ENCODE peak calls at places on chromosomes 4 and X, in five cellular contexts. One of them, this sample, is unnamed.

GRCh38 chrX:119614776-119615175 is 8.6 kb upstream of the NKRF start:
- DNase-seq in GM13977: no peak
- DNase-seq in CD4-positive, alpha-beta T cell: no peak
- DNase-seq in astrocyte of the cerebellum: no peak
- DNase-seq in B cell: no peak
- DNase-seq in this sample: no peak

GRCh38 chrX:108165349-108166111 is 74.0 kb downstream of the ATG4A start:
- DNase-seq in CD4-positive, alpha-beta T cell: no peak
- DNase-seq in astrocyte of the cerebellum: peak
- DNase-seq in B cell: no peak
- DNase-seq in GM13977: no peak
- DNase-seq in this sample: no peak

GRCh38 chr4:3054169-3054759 is 20.1 kb downstream of the HTT-AS start:
- DNase-seq in astrocyte of the cerebellum: no peak
- DNase-seq in B cell: no peak
- DNase-seq in CD4-positive, alpha-beta T cell: no peak
- DNase-seq in GM13977: no peak
- DNase-seq in this sample: no peak

GRCh38 chr4:74098628-74098995 is 383 bp downstream of the CXCL2 start:
- DNase-seq in CD4-positive, alpha-beta T cell: no peak
- DNase-seq in GM13977: no peak
- DNase-seq in B cell: no peak
- DNase-seq in astrocyte of the cerebellum: no peak
- DNase-seq in this sample: no peak

GRCh38 chrX:39158801-39159657 is 357.8 kb downstream of the MID1IP1 start:
- DNase-seq in astrocyte of the cerebellum: peak
- DNase-seq in GM13977: no peak
- DNase-seq in CD4-positive, alpha-beta T cell: no peak
- DNase-seq in B cell: no peak
- DNase-seq in this sample: no peak

GRCh38 chr4:38783109-38783460 is 295 bp upstream of the TLR10 start:
- DNase-seq in astrocyte of the cerebellum: no peak
- DNase-seq in CD4-positive, alpha-beta T cell: no peak
- DNase-seq in B cell: no peak
- DNase-seq in GM13977: no peak
- DNase-seq in this sample: no peak

GRCh38 chr4:48483777-48484493 is 792 bp downstream of the SLC10A4 start:
- DNase-seq in CD4-positive, alpha-beta T cell: no peak
- DNase-seq in astrocyte of the cerebellum: no peak
- DNase-seq in B cell: no peak
- DNase-seq in GM13977: no peak
- DNase-seq in this sample: no peak

GRCh38 chr4:85457752-85458467 is 17.0 kb upstream of the ARHGAP24 start:
- DNase-seq in B cell: no peak
- DNase-seq in CD4-positive, alpha-beta T cell: no peak
- DNase-seq in astrocyte of the cerebellum: no peak
- DNase-seq in GM13977: no peak
- DNase-seq in this sample: no peak

GRCh38 chr4:20378181-20378580 is 126.5 kb downstream of the SLIT2 start:
- DNase-seq in CD4-positive, alpha-beta T cell: no peak
- DNase-seq in astrocyte of the cerebellum: no peak
- DNase-seq in B cell: no peak
- DNase-seq in GM13977: no peak
- DNase-seq in this sample: no peak

GRCh38 chr4:45442466-45442865 is 681.4 kb downstream of the GABRG1 start:
- DNase-seq in astrocyte of the cerebellum: peak
- DNase-seq in B cell: no peak
- DNase-seq in GM13977: no peak
- DNase-seq in CD4-positive, alpha-beta T cell: no peak
- DNase-seq in this sample: no peak

GRCh38 chrX:71543316-71543715 is 10.4 kb downstream of the OGT start:
- DNase-seq in GM13977: no peak
- DNase-seq in B cell: no peak
- DNase-seq in astrocyte of the cerebellum: no peak
- DNase-seq in CD4-positive, alpha-beta T cell: no peak
- DNase-seq in this sample: no peak

GRCh38 chrX:31420711-31421151 is 348.9 kb upstream of the FTHL17 start:
- DNase-seq in CD4-positive, alpha-beta T cell: no peak
- DNase-seq in B cell: no peak
- DNase-seq in GM13977: no peak
- DNase-seq in astrocyte of the cerebellum: no peak
- DNase-seq in this sample: no peak

GRCh38 chrX:130170752-130171445 is 863 bp upstream of the RAB33A start:
- DNase-seq in B cell: peak
- DNase-seq in CD4-positive, alpha-beta T cell: peak
- DNase-seq in GM13977: peak
- DNase-seq in astrocyte of the cerebellum: no peak
- DNase-seq in this sample: peak

GRCh38 chr4:8546766-8547107 is 33.5 kb upstream of the GPR78 start:
- DNase-seq in B cell: no peak
- DNase-seq in CD4-positive, alpha-beta T cell: no peak
- DNase-seq in GM13977: no peak
- DNase-seq in astrocyte of the cerebellum: no peak
- DNase-seq in this sample: no peak

GRCh38 chr4:87851332-87851731 is 18.6 kb downstream of the MEPE start:
- DNase-seq in GM13977: no peak
- DNase-seq in CD4-positive, alpha-beta T cell: no peak
- DNase-seq in astrocyte of the cerebellum: no peak
- DNase-seq in B cell: no peak
- DNase-seq in this sample: no peak

GRCh38 chr4:187565416-187565815 is 430.2 kb upstream of the ZFP42 start:
- DNase-seq in GM13977: no peak
- DNase-seq in CD4-positive, alpha-beta T cell: no peak
- DNase-seq in astrocyte of the cerebellum: no peak
- DNase-seq in B cell: no peak
- DNase-seq in this sample: no peak

GRCh38 chrX:10990418-10990817 is 120.7 kb upstream of the HCCS start:
- DNase-seq in CD4-positive, alpha-beta T cell: no peak
- DNase-seq in astrocyte of the cerebellum: no peak
- DNase-seq in B cell: no peak
- DNase-seq in GM13977: no peak
- DNase-seq in this sample: no peak

GRCh38 chr4:164239976-164240375 is 514.0 kb upstream of the SMIM31 start:
- DNase-seq in CD4-positive, alpha-beta T cell: no peak
- DNase-seq in B cell: no peak
- DNase-seq in astrocyte of the cerebellum: no peak
- DNase-seq in GM13977: no peak
- DNase-seq in this sample: no peak

GRCh38 chr4:105555409-105555808 is 3.0 kb downstream of the ARHGEF38 start:
- DNase-seq in astrocyte of the cerebellum: no peak
- DNase-seq in B cell: no peak
- DNase-seq in GM13977: no peak
- DNase-seq in CD4-positive, alpha-beta T cell: no peak
- DNase-seq in this sample: no peak

GRCh38 chrX:27675493-27675892 is 85.3 kb downstream of the DCAF8L2 start:
- DNase-seq in GM13977: no peak
- DNase-seq in astrocyte of the cerebellum: peak
- DNase-seq in B cell: no peak
- DNase-seq in CD4-positive, alpha-beta T cell: no peak
- DNase-seq in this sample: no peak

GRCh38 chr4:139227729-139228404 is 50.8 kb upstream of the ELF2 start:
- DNase-seq in GM13977: peak
- DNase-seq in astrocyte of the cerebellum: no peak
- DNase-seq in CD4-positive, alpha-beta T cell: no peak
- DNase-seq in B cell: no peak
- DNase-seq in this sample: peak

GRCh38 chr4:186451982-186452381 is 103.4 kb downstream of the MTNR1A start:
- DNase-seq in CD4-positive, alpha-beta T cell: no peak
- DNase-seq in astrocyte of the cerebellum: no peak
- DNase-seq in B cell: no peak
- DNase-seq in GM13977: no peak
- DNase-seq in this sample: no peak

GRCh38 chr4:147830987-147831386 is 99.1 kb downstream of the ARHGAP10 start:
- DNase-seq in B cell: no peak
- DNase-seq in GM13977: no peak
- DNase-seq in astrocyte of the cerebellum: no peak
- DNase-seq in CD4-positive, alpha-beta T cell: no peak
- DNase-seq in this sample: no peak

GRCh38 chr4:148270600-148270999 is 171.6 kb downstream of the NR3C2 start:
- DNase-seq in astrocyte of the cerebellum: no peak
- DNase-seq in GM13977: no peak
- DNase-seq in CD4-positive, alpha-beta T cell: no peak
- DNase-seq in B cell: no peak
- DNase-seq in this sample: no peak

DNA sequence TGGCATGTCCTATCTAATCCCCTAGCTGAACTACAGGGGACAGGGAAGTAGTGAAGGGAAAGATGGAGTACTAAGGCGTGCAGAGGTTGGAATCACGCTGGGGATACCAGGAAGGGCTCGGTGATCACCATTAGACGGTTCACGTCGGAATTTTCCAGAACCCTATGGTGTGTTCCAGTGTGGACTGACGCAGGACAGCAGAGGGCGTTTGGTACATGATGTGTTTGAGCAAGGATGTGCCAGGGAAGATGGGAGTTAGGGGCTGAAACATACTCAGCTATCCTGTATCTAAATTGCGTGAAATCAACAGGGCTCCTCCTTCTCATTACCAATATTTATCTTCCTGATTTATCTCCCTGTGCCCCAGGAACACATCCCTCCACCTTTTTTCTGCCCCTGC is 33.7 kb downstream of the PRPS2 start:
- DNase-seq in B cell: no peak
- DNase-seq in astrocyte of the cerebellum: no peak
- DNase-seq in GM13977: no peak
- DNase-seq in CD4-positive, alpha-beta T cell: no peak
- DNase-seq in this sample: no peak
- TF ChIP-seq CTCF in B cell: no peak
- TF ChIP-seq CTCF in astrocyte of the cerebellum: no peak
- TF ChIP-seq CTCF in GM13977: peak
- TF ChIP-seq CTCF in CD4-positive, alpha-beta T cell: no peak
- TF ChIP-seq CTCF in this sample: no peak

GRCh38 chrX:3244955-3245354 is 101.5 kb downstream of the MXRA5 start:
- DNase-seq in CD4-positive, alpha-beta T cell: no peak
- DNase-seq in B cell: no peak
- DNase-seq in astrocyte of the cerebellum: no peak
- DNase-seq in GM13977: no peak
- DNase-seq in this sample: no peak
- TF ChIP-seq CTCF in CD4-positive, alpha-beta T cell: no peak
- TF ChIP-seq CTCF in B cell: no peak
- TF ChIP-seq CTCF in astrocyte of the cerebellum: no peak
- TF ChIP-seq CTCF in GM13977: no peak
- TF ChIP-seq CTCF in this sample: no peak

DNA sequence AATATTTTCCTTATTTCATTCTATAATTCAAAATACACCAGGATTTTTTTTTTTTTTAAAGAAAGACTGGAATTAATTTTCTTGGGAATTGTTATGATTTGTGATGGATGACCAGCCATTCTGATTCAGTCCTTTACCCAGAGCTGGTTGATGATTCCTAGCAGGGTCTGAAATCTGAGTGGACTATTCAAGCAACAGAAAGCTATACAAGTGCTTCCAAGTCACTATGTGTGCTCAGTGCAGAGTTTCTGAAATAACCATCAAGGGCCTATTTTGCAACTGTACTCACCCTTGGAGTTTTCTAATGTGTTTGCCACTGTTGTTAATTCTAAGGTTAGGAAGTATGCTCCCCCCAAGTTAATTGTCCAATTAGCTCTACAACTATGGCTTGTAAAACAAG is 137.7 kb upstream of the RAPGEF2 start:
- DNase-seq in B cell: no peak
- DNase-seq in CD4-positive, alpha-beta T cell: no peak
- DNase-seq in GM13977: no peak
- DNase-seq in astrocyte of the cerebellum: no peak
- DNase-seq in this sample: no peak
- TF ChIP-seq CTCF in B cell: no peak
- TF ChIP-seq CTCF in CD4-positive, alpha-beta T cell: no peak
- TF ChIP-seq CTCF in GM13977: no peak
- TF ChIP-seq CTCF in astrocyte of the cerebellum: no peak
- TF ChIP-seq CTCF in this sample: no peak

GRCh38 chrX:131763674-131764073 is 219.8 kb downstream of the OR13H1 start:
- DNase-seq in GM13977: peak
- DNase-seq in B cell: no peak
- DNase-seq in CD4-positive, alpha-beta T cell: peak
- DNase-seq in astrocyte of the cerebellum: peak
- DNase-seq in this sample: peak
- TF ChIP-seq CTCF in GM13977: peak
- TF ChIP-seq CTCF in B cell: no peak
- TF ChIP-seq CTCF in CD4-positive, alpha-beta T cell: no peak
- TF ChIP-seq CTCF in astrocyte of the cerebellum: peak
- TF ChIP-seq CTCF in this sample: no peak

DNA sequence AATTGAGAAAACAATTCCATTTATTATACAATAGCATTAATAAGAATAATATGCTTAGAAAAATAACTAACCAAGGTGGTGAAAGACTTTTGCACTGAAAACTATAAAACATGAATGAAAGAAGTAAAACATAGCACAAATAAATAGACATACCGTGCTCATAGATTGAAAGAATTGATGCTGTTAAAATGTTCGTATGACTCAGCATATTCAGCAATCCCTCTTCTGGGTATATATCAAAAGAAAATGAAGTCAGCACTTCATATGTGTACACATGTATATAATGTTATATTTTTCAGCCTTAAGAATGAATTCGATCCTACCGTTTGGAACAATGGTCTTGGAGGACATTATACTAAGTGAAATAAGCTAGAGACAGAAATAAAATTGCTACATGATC is 716.3 kb downstream of the GLUD2 start:
- DNase-seq in GM13977: no peak
- DNase-seq in astrocyte of the cerebellum: no peak
- DNase-seq in CD4-positive, alpha-beta T cell: no peak
- DNase-seq in B cell: no peak
- DNase-seq in this sample: no peak
- TF ChIP-seq CTCF in GM13977: no peak
- TF ChIP-seq CTCF in astrocyte of the cerebellum: no peak
- TF ChIP-seq CTCF in CD4-positive, alpha-beta T cell: no peak
- TF ChIP-seq CTCF in B cell: no peak
- TF ChIP-seq CTCF in this sample: no peak

GRCh38 chr4:4880492-4880891 is 21.0 kb downstream of the MSX1 start:
- DNase-seq in GM13977: peak
- DNase-seq in B cell: no peak
- DNase-seq in astrocyte of the cerebellum: no peak
- DNase-seq in CD4-positive, alpha-beta T cell: no peak
- DNase-seq in this sample: no peak
- TF ChIP-seq CTCF in GM13977: peak
- TF ChIP-seq CTCF in B cell: no peak
- TF ChIP-seq CTCF in astrocyte of the cerebellum: peak
- TF ChIP-seq CTCF in CD4-positive, alpha-beta T cell: peak
- TF ChIP-seq CTCF in this sample: no peak

This sample was measured in GM10248.